ENCODE peak calls at places on chromosomes 12 and 14, in four cellular contexts. B is K562, P is HL-60, X is GM12878. U is an unnamed sample.
A peak's percentile ranks its signal among the peaks of the same experiment; 100 is the strongest.

GRCh38 chr12:28771961-28772360 is 377.1 kb upstream of the FAR2 start:
- DNase-seq in B (no peak), P (no peak), X (no peak), U (no peak)

GRCh38 chr12:47735649-47736048 is 10.4 kb upstream of the ENDOU start:
- DNase-seq in B (no peak), P (no peak), X (no peak), U (no peak)

GRCh38 chr14:102508774-102509743 is 517 bp downstream of the ANKRD9 start:
- DNase-seq in B (peak; percentile 61), P (no peak), X (no peak), U (no peak)

GRCh38 chr14:94542111-94542810 is 19.0 kb upstream of the SERPINA4 start:
- DNase-seq in B (no peak), P (no peak), X (no peak), U (no peak)

GRCh38 chr14:20455355-20456300 is 602 bp downstream of the APEX1 start:
- DNase-seq in B (peak; percentile 84), P (peak; percentile 74), X (no peak), U (no peak)

GRCh38 chr12:132827763-132828703 is 636 bp downstream of the GOLGA3 start:
- DNase-seq in B (peak; percentile 26), P (peak; percentile 51), X (no peak), U (no peak)

GRCh38 chr12:6961278-6961694 is 9.2 kb downstream of the PHB2 start:
- DNase-seq in B (peak; percentile 51), P (peak; percentile 84), X (no peak), U (no peak)

GRCh38 chr14:105315941-105316562 is 1.5 kb downstream of the PACS2 start:
- DNase-seq in B (no peak), P (no peak), X (no peak), U (peak; percentile 17)

GRCh38 chr14:54105898-54106297 is 149.3 kb upstream of the BMP4 start:
- DNase-seq in B (no peak), P (no peak), X (no peak), U (no peak)

GRCh38 chr12:12247584-12247983 is 19.3 kb downstream of the LRP6 start:
- DNase-seq in B (no peak), P (no peak), X (no peak), U (no peak)

GRCh38 chr14:61649283-61649682 is 46.0 kb upstream of the HIF1A start:
- DNase-seq in B (no peak), P (no peak), X (no peak), U (no peak)

GRCh38 chr12:101697197-101697929 is at the start of gene CHPT1:
- DNase-seq in B (peak; percentile 93), P (peak; percentile 77), X (no peak), U (peak; percentile 64)

GRCh38 chr12:6383572-6384498 is at the start of gene LTBR:
- DNase-seq in B (peak; percentile 84), P (peak; percentile 96), X (no peak), U (peak; percentile 55)

GRCh38 chr12:85448548-85449139 is 168.6 kb downstream of the ALX1 start:
- DNase-seq in B (no peak), P (no peak), X (no peak), U (no peak)

GRCh38 chr12:52181757-52182156 is 10.1 kb downstream of the KRT80 start:
- DNase-seq in B (no peak), P (no peak), X (no peak), U (no peak)

GRCh38 chr12:123854918-123855317 is 92.8 kb downstream of the DNAH10 start:
- DNase-seq in B (no peak), P (peak; percentile 31), X (no peak), U (no peak)

GRCh38 chr14:32225378-32225920 is 22.4 kb upstream of the RNU6-8 start:
- DNase-seq in B (no peak), P (no peak), X (no peak), U (no peak)

GRCh38 chr12:20368653-20369163 is 371 bp downstream of the PDE3A start:
- DNase-seq in B (no peak), P (no peak), X (no peak), U (no peak)

GRCh38 chr14:93926873-93927571 is at the start of gene FAM181A:
- DNase-seq in B (no peak), P (no peak), X (no peak), U (no peak)

GRCh38 chr14:93954516-93954830 is 21.9 kb downstream of the ASB2 start:
- DNase-seq in B (no peak), P (no peak), X (no peak), U (no peak)

GRCh38 chr14:63496837-63497400 is 46.3 kb downstream of the PPP2R5E start:
- DNase-seq in B (no peak), P (no peak), X (no peak), U (no peak)

GRCh38 chr14:61077946-61078738 is 97.1 kb downstream of the SLC38A6 start:
- DNase-seq in B (no peak), P (no peak), X (no peak), U (no peak)

GRCh38 chr12:131375261-131375971 is 335.5 kb upstream of the SFSWAP start:
- DNase-seq in B (no peak), P (no peak), X (no peak), U (no peak)

GRCh38 chr12:131327521-131328488 is 374.1 kb downstream of the ADGRD1 start:
- DNase-seq in B (peak; percentile 36), P (no peak), X (no peak), U (no peak)

GRCh38 chr14:60508707-60509437 is at the start of gene SIX6:
- DNase-seq in B (no peak), P (no peak), X (no peak), U (no peak)

GRCh38 chr12:47812797-47813490 is 6.8 kb downstream of the HDAC7 start:
- DNase-seq in B (peak; percentile 91), P (peak; percentile 92), X (peak; percentile 73), U (peak; percentile 89)

GRCh38 chr12:51926718-51927117 is 19.4 kb downstream of the ACVRL1 start:
- DNase-seq in B (peak; percentile 63), P (peak; percentile 50), X (no peak), U (no peak)

GRCh38 chr14:20327005-20327869 is 5.8 kb downstream of the CCNB1IP1 start:
- DNase-seq in B (peak; percentile 27), P (peak; percentile 53), X (peak; percentile 35), U (no peak)

GRCh38 chr14:77403798-77404197 is 19.5 kb downstream of the NOXRED1 start:
- DNase-seq in B (no peak), P (no peak), X (no peak), U (no peak)

GRCh38 chr14:101475468-101476257 is 85.6 kb upstream of the DIO3 start:
- DNase-seq in B (no peak), P (no peak), X (no peak), U (no peak)

DNA sequence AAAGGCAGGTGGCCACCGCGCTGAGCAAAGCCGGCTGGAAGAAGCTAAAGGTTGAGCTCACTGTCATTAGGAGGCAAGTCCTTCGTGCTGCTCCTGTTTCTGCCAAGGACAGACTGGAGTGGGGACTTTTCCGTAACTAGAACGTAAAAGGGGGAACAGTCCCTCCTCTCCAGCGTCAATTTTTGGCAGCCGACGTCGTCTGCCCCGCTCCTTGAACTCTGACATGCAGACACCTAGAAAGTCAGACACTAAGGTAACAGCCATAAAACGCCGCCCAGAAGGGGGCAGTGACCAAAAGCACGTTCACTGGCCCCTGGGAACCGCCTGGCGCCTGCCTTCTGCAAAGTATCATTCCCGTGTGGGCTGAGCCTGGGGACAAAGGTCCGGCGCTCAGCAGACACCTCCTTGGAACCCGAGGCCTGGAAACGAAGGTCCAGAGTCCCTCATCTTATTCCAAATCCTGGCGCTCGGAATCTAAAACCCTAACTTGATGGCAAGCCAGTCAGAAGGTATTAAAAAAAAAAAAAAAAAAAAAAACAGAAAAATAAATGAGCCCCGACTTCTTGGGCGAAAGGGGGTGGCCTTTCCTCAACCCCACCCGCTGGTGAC is 1.1 kb upstream of the LRP1 start:
- DNase-seq in B (peak; percentile 73), P (peak; percentile 45), X (no peak), U (no peak)
- TF ChIP-seq SPI1 in B (no peak), P (no peak), X (no peak), U (no peak)

DNA sequence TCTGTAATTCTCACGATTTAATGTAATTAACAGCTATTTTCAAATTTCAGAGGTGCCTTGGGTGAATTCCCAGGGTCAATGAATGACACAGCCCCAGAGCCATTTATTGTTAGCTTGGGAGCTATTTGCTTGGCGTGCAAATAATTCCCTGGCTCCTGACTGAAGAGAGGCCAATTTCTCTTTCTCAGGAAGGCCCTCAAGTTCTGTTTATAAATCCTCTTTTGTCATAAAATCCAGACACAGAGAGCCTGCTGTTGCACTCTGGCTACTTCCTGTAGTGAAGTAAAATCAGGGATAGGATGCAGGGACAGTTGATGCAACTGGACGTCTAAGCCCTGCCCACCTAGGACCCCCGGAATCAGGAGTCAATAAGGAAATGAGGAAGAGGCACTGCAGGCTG is 154.3 kb downstream of the TMX1 start:
- DNase-seq in B (no peak), P (no peak), X (no peak), U (no peak)
- TF ChIP-seq POLR2AphosphoS5 in B (no peak), P (no peak), X (no peak), U (no peak)

GRCh38 chr12:57606016-57606311 is 1.3 kb downstream of the DTX3 start:
- DNase-seq in B (no peak), P (no peak), X (no peak), U (no peak)

GRCh38 chr12:57605308-57606015 is 838 bp downstream of the DTX3 start:
- DNase-seq in B (no peak), P (no peak), X (no peak), U (no peak)

GRCh38 chr12:57603323-57603722 is 1.3 kb upstream of the DTX3 start:
- DNase-seq in B (no peak), P (no peak), X (no peak), U (no peak)

GRCh38 chr12:57603758-57604453 is 718 bp upstream of the DTX3 start:
- DNase-seq in B (no peak), P (no peak), X (no peak), U (no peak)

DNA sequence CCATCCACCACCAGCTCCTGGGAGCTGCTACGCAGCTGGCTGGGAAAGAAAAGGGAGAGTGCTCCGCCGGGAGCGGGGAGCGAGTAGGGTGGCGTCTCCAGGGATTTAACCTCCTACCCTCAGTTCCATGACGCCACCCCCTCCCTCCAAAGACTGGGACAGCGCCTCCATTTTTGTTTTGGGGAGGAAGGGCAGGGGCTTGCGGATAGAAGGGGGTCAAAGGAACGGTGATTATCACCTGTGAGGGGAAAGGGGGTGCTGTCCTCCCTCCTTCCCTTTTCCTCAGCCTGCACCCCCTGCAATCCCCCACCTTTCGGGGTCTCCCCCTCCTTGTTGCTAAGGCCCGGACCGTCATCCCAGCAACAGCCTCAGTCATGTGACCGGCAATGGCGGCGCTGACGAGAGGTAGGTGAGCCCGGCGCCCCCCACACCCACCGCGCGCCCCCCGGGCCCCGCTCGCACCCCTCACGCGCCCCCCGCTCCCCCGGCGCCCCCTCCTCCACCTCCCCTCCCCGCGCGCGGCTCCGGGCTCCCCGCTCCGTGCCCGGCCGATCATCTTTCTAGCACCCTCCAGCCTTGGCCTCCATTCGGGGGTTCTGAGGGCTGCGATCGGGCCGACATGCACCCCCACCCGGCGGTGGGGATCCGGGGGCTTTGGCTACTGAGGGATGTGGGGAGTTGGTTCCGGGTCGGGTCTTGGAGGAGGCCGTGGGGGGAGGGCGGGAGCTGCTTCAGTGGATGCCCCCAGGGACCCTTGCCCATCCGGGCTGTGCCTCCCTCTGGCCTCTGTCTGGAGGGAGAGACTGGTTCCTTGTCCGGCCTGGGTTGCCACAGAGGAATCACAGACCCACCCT is at the start of gene DTX3:
- DNase-seq in B (no peak), P (no peak), X (no peak), U (peak; percentile 62)
- TF ChIP-seq SPI1 in B (no peak), P (no peak), X (no peak), U (no peak)

DNA sequence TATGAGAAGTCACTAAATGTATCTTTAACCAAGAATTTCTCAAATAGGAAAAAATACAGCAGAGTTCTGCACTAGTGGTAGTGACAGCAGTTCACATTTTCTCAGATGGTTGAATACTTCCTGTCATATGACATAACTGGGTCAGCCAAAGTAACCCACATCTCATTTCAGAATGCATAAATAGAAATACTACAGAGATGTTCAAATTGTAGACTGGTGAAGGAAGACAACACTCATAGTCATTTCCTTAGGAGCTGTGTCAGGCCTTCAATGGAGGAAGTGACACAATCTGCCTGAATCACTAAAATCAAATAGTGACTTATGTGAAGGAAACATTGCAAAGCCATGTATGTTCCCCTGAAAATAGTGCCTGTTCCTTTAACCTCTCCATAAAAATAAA is 32.4 kb downstream of the FERMT2 start:
- DNase-seq in B (no peak), P (peak; percentile 18), X (peak; percentile 62), U (peak; percentile 12)
- TF ChIP-seq POLR2AphosphoS5 in B (no peak), P (no peak), X (no peak), U (no peak)